ENCODE peak calls at places on chromosomes 3 and 15, in four cellular contexts. T, E, Y and Q are unnamed samples.
A peak's percentile ranks its signal among the peaks of the same experiment; 100 is the strongest.

GRCh38 chr3:102510663-102511062 is 75.8 kb downstream of the ZPLD1 start:
- DNase-seq in T (no peak), E (no peak), Y (no peak), Q (no peak)

GRCh38 chr15:69790632-69791031 is 307.1 kb downstream of the TLE3 start:
- DNase-seq in T (no peak), Y (peak; percentile 88), E (no peak), Q (no peak)

GRCh38 chr15:58864602-58865419 is 68.7 kb downstream of the SLTM start:
- DNase-seq in T (peak; percentile 42), E (peak; percentile 78), Y (peak; percentile 73), Q (no peak)

GRCh38 chr15:40338041-40338657 is 2.6 kb downstream of the CCDC9B start:
- DNase-seq in T (peak; percentile 79), Y (peak; percentile 82), E (peak; percentile 72), Q (peak; percentile 44)

GRCh38 chr3:41808152-41808551 is 153.8 kb downstream of the ULK4 start:
- DNase-seq in E (no peak), Y (no peak), T (peak; percentile 52), Q (no peak)

GRCh38 chr3:15743587-15744009 is 54.2 kb downstream of the ANKRD28 start:
- DNase-seq in T (no peak), Y (no peak), E (no peak), Q (no peak)

GRCh38 chr3:108222813-108223307 is 636 bp upstream of the IFT57 start:
- DNase-seq in E (no peak), Y (no peak), T (peak; percentile 23), Q (no peak)

GRCh38 chr15:60913901-60914300 is 315.2 kb downstream of the RORA start:
- DNase-seq in E (no peak), Y (no peak), T (no peak), Q (no peak)

GRCh38 chr3:56783644-56784451 is 17.9 kb downstream of the ARHGEF3 start:
- DNase-seq in T (peak; percentile 79), E (peak; percentile 50), Y (no peak), Q (peak; percentile 92)

GRCh38 chr15:35649575-35649974 is 103.6 kb upstream of the DPH6 start:
- DNase-seq in Y (no peak), E (no peak), T (no peak), Q (no peak)

GRCh38 chr15:29111705-29112281 is 157.8 kb downstream of the NSMCE3 start:
- DNase-seq in Y (no peak), T (no peak), E (no peak), Q (no peak)
- H3K4me3 ChIP-seq in Y (no peak overlapping the region), T (no peak overlapping the region), E (no peak overlapping the region), Q (no peak overlapping the region)

GRCh38 chr15:70856177-70856883 is 2.4 kb upstream of the LARP6 start:
- DNase-seq in T (peak; percentile 53), E (no peak), Y (no peak), Q (no peak)
- H3K4me3 ChIP-seq in T (no peak overlapping the region), E (no peak overlapping the region), Y (no peak overlapping the region), Q (no peak overlapping the region)

GRCh38 chr3:21185816-21186314 is 565.1 kb downstream of the ZNF385D start:
- DNase-seq in T (no peak), E (no peak), Y (no peak), Q (no peak)
- H3K4me3 ChIP-seq in T (no peak overlapping the region), E (no peak overlapping the region), Y (no peak overlapping the region), Q (no peak overlapping the region)

DNA sequence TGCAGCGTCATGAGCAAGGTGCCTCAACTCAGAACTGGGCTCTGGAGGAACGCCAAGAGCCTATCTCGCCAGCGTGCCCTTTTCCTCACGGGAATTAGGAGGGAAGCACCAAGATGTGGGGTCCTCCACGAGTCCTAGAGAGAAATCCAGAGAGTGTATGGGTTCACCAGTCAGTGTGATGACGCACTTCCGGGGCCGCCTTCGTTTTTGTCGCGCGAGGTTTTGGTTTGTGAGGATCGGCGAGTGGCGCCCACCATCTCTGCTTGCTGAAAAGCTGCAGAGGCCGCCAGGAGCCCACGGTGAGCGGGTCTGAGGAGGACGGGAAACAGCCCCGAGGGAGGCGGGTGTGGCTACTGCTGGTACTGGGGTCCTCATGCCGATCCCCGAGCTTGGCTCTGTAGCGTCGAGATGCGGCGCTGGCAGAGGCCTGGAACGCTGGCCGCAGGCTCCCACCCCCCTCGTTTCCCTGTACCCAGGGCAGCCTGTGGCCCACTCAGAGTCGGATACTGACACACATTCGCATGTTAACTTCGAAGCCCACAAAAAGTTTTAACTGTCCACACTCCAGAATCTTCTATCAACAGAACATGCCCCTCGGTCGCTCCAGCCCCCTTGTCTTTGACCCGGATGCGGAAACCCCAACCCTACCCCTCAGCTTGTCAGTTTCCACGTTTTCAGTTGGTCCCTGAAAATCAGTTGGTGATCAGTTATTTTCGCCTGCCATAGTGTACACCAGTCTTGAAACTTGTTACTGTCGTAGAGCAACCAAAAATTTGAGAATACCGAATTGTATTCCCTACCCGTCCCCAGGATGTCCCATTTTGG is 30.4 kb downstream of the ZNF662 start:
- DNase-seq in T (peak; percentile 26), E (peak; percentile 22), Y (peak; percentile 66), Q (no peak)
- H3K4me3 ChIP-seq in T (peak overlapping the region; percentile 56), E (peak overlapping the region; percentile 6), Y (peak overlapping the region; percentile 55), Q (no peak overlapping the region)